ENCODE peak calls at places on chromosome 22, in seven cellular contexts. M, A, X, Y, O, Z and D are unnamed samples.

GRCh38 chr22:48940988-48941902 is 886.4 kb downstream of the BRD1 start:
- DNase-seq in M (no peak), Z (no peak), X (no peak), A (no peak), O (no peak), Y (no peak), D (no peak)

GRCh38 chr22:37892566-37893338 is 13.3 kb upstream of the MICALL1 start:
- DNase-seq in O (no peak), M (no peak), X (no peak), A (no peak), Z (peak; percentile 77), Y (no peak), D (no peak)

GRCh38 chr22:19138217-19139000 is 6.0 kb downstream of the ESS2 start:
- DNase-seq in Z (no peak), O (no peak), M (no peak), X (no peak), A (no peak), Y (no peak), D (no peak)

GRCh38 chr22:39514373-39514973 is 5.9 kb upstream of the ATF4 start:
- DNase-seq in Y (no peak), A (no peak), O (peak; percentile 47), Z (peak; percentile 45), X (peak; percentile 62), M (no peak), D (no peak)

GRCh38 chr22:44580176-44580575 is 82.1 kb upstream of the RTL6 start:
- DNase-seq in M (no peak), Y (no peak), X (no peak), Z (no peak), O (no peak), A (no peak), D (peak; percentile 4)

GRCh38 chr22:34885852-34886251 is 180.1 kb upstream of the ISX start:
- DNase-seq in M (no peak), A (no peak), O (no peak), X (no peak), Z (peak; percentile 12), Y (no peak), D (no peak)

GRCh38 chr22:17970205-17970708 is 54.1 kb downstream of the MICAL3 start:
- DNase-seq in A (no peak), M (no peak), Y (no peak), X (peak; percentile 65), O (no peak), Z (no peak), D (no peak)

GRCh38 chr22:19844423-19845368 is 10.0 kb downstream of the GNB1L start:
- DNase-seq in Z (peak; percentile 70), Y (no peak), A (peak; percentile 22), X (peak; percentile 42), O (no peak), M (peak; percentile 70), D (peak; percentile 33)

GRCh38 chr22:45632791-45633515 is 38.7 kb upstream of the ATXN10 start:
- DNase-seq in Y (no peak), A (no peak), Z (peak; percentile 59), M (no peak), X (peak; percentile 15), O (no peak), D (no peak)

GRCh38 chr22:36925388-36926290 is 12.2 kb downstream of the CSF2RB start:
- DNase-seq in A (no peak), Y (no peak), M (no peak), O (no peak), X (no peak), Z (no peak), D (no peak)

GRCh38 chr22:35089139-35089538 is 23.2 kb downstream of the ISX start:
- DNase-seq in O (no peak), A (no peak), X (no peak), Z (no peak), Y (no peak), M (no peak), D (no peak)

GRCh38 chr22:24105018-24105360 is 76.3 kb upstream of the SUSD2 start:
- DNase-seq in M (peak; percentile 54), O (no peak), A (no peak), Z (peak; percentile 64), Y (no peak), X (no peak), D (no peak)

GRCh38 chr22:39908737-39909136 is 7.9 kb downstream of the GRAP2 start:
- DNase-seq in A (peak; percentile 46), M (no peak), O (no peak), Y (no peak), Z (no peak), X (peak; percentile 13), D (no peak)

GRCh38 chr22:31818481-31819392 is 64.9 kb downstream of the DEPDC5 start:
- DNase-seq in M (no peak), A (peak; percentile 24), Z (peak; percentile 65), O (no peak), Y (no peak), X (peak; percentile 29), D (no peak)

GRCh38 chr22:50505776-50506610 is 1.5 kb downstream of the LMF2 start:
- DNase-seq in Y (no peak), M (no peak), Z (no peak), O (no peak), A (no peak), X (no peak), D (peak; percentile 34)

GRCh38 chr22:39178206-39179111 is 26.0 kb upstream of the CBX7 start:
- DNase-seq in Z (no peak), A (no peak), X (peak; percentile 71), M (no peak), O (no peak), Y (no peak), D (no peak)

GRCh38 chr22:17085277-17086091 is 684 bp downstream of the IL17RA start:
- DNase-seq in A (peak; percentile 31), M (no peak), Z (no peak), X (peak; percentile 11), O (peak; percentile 40), Y (no peak), D (no peak)